ENCODE peak calls at places on chromosomes 13 and 19, in seven cellular contexts. One of them, this sample, is unnamed.

GRCh38 chr19:39083983-39084731 is at the start of gene ACP7:
- DNase-seq in activated CD4-positive, CD25-positive, alpha-beta regulatory T cell: peak
- DNase-seq in NB4: no peak
- DNase-seq in pons: no peak
- DNase-seq in HTR-8/SVneo: no peak
- DNase-seq in hippocampal formation: no peak
- DNase-seq in NCI-H2029: no peak
- DNase-seq in this sample: no peak

GRCh38 chr13:83546476-83546875 is 335.8 kb downstream of the SLITRK1 start:
- DNase-seq in activated CD4-positive, CD25-positive, alpha-beta regulatory T cell: no peak
- DNase-seq in NB4: no peak
- DNase-seq in pons: no peak
- DNase-seq in HTR-8/SVneo: no peak
- DNase-seq in hippocampal formation: no peak
- DNase-seq in NCI-H2029: no peak
- DNase-seq in this sample: no peak

GRCh38 chr19:33830264-33830663 is 33.6 kb downstream of the KCTD15 start:
- DNase-seq in activated CD4-positive, CD25-positive, alpha-beta regulatory T cell: no peak
- DNase-seq in NB4: no peak
- DNase-seq in pons: no peak
- DNase-seq in HTR-8/SVneo: no peak
- DNase-seq in hippocampal formation: no peak
- DNase-seq in NCI-H2029: no peak
- DNase-seq in this sample: no peak

GRCh38 chr19:47778089-47778953 is at the start of gene SELENOW:
- DNase-seq in activated CD4-positive, CD25-positive, alpha-beta regulatory T cell: peak
- DNase-seq in NB4: peak
- DNase-seq in pons: peak
- DNase-seq in HTR-8/SVneo: peak
- DNase-seq in hippocampal formation: peak
- DNase-seq in NCI-H2029: peak
- DNase-seq in this sample: peak

GRCh38 chr19:39617745-39618144 is 15.4 kb downstream of the LGALS13 start:
- DNase-seq in activated CD4-positive, CD25-positive, alpha-beta regulatory T cell: no peak
- DNase-seq in NB4: no peak
- DNase-seq in pons: no peak
- DNase-seq in HTR-8/SVneo: no peak
- DNase-seq in hippocampal formation: no peak
- DNase-seq in NCI-H2029: no peak
- DNase-seq in this sample: no peak

GRCh38 chr13:32737111-32737571 is 150.9 kb downstream of the PDS5B start:
- DNase-seq in activated CD4-positive, CD25-positive, alpha-beta regulatory T cell: no peak
- DNase-seq in NB4: no peak
- DNase-seq in pons: peak
- DNase-seq in HTR-8/SVneo: no peak
- DNase-seq in hippocampal formation: no peak
- DNase-seq in NCI-H2029: no peak
- DNase-seq in this sample: no peak

GRCh38 chr13:105207586-105208293 is 1327.7 kb downstream of the EFNB2 start:
- DNase-seq in activated CD4-positive, CD25-positive, alpha-beta regulatory T cell: no peak
- DNase-seq in NB4: no peak
- DNase-seq in pons: no peak
- DNase-seq in HTR-8/SVneo: no peak
- DNase-seq in hippocampal formation: no peak
- DNase-seq in NCI-H2029: no peak
- DNase-seq in this sample: no peak

GRCh38 chr19:54481326-54481930 is 8.3 kb upstream of the CDC42EP5 start:
- DNase-seq in activated CD4-positive, CD25-positive, alpha-beta regulatory T cell: no peak
- DNase-seq in NB4: peak
- DNase-seq in pons: peak
- DNase-seq in HTR-8/SVneo: peak
- DNase-seq in hippocampal formation: peak
- DNase-seq in NCI-H2029: no peak
- DNase-seq in this sample: no peak

GRCh38 chr13:111610077-111610476 is 289.6 kb downstream of the TEX29 start:
- DNase-seq in activated CD4-positive, CD25-positive, alpha-beta regulatory T cell: no peak
- DNase-seq in NB4: peak
- DNase-seq in pons: no peak
- DNase-seq in HTR-8/SVneo: no peak
- DNase-seq in hippocampal formation: no peak
- DNase-seq in NCI-H2029: peak
- DNase-seq in this sample: no peak

GRCh38 chr13:62643799-62644484 is 1228.3 kb upstream of the PCDH20 start:
- DNase-seq in activated CD4-positive, CD25-positive, alpha-beta regulatory T cell: no peak
- DNase-seq in NB4: no peak
- DNase-seq in pons: no peak
- DNase-seq in HTR-8/SVneo: no peak
- DNase-seq in hippocampal formation: no peak
- DNase-seq in NCI-H2029: no peak
- DNase-seq in this sample: no peak

GRCh38 chr13:44431150-44431549 is 57.5 kb downstream of the SERP2 start:
- DNase-seq in activated CD4-positive, CD25-positive, alpha-beta regulatory T cell: no peak
- DNase-seq in NB4: no peak
- DNase-seq in pons: no peak
- DNase-seq in HTR-8/SVneo: no peak
- DNase-seq in hippocampal formation: no peak
- DNase-seq in NCI-H2029: no peak
- DNase-seq in this sample: no peak

GRCh38 chr13:23440821-23441608 is 7.5 kb upstream of the SACS start:
- DNase-seq in activated CD4-positive, CD25-positive, alpha-beta regulatory T cell: no peak
- DNase-seq in NB4: no peak
- DNase-seq in pons: peak
- DNase-seq in HTR-8/SVneo: no peak
- DNase-seq in hippocampal formation: no peak
- DNase-seq in NCI-H2029: no peak
- DNase-seq in this sample: no peak

GRCh38 chr13:109288151-109288709 is 498.2 kb downstream of the IRS2 start:
- DNase-seq in activated CD4-positive, CD25-positive, alpha-beta regulatory T cell: no peak
- DNase-seq in NB4: no peak
- DNase-seq in pons: peak
- DNase-seq in HTR-8/SVneo: no peak
- DNase-seq in hippocampal formation: no peak
- DNase-seq in NCI-H2029: no peak
- DNase-seq in this sample: no peak

GRCh38 chr13:110644892-110645521 is 29.7 kb downstream of the NAXD start:
- DNase-seq in activated CD4-positive, CD25-positive, alpha-beta regulatory T cell: no peak
- DNase-seq in NB4: peak
- DNase-seq in pons: peak
- DNase-seq in HTR-8/SVneo: no peak
- DNase-seq in hippocampal formation: peak
- DNase-seq in NCI-H2029: peak
- DNase-seq in this sample: peak

GRCh38 chr19:10009269-10009665 is 1.0 kb downstream of the COL5A3 start:
- DNase-seq in activated CD4-positive, CD25-positive, alpha-beta regulatory T cell: no peak
- DNase-seq in NB4: peak
- DNase-seq in pons: no peak
- DNase-seq in HTR-8/SVneo: peak
- DNase-seq in hippocampal formation: no peak
- DNase-seq in NCI-H2029: no peak
- DNase-seq in this sample: peak

GRCh38 chr13:50580684-50581305 is 262.7 kb downstream of the DLEU7 start:
- DNase-seq in activated CD4-positive, CD25-positive, alpha-beta regulatory T cell: no peak
- DNase-seq in NB4: no peak
- DNase-seq in pons: no peak
- DNase-seq in HTR-8/SVneo: no peak
- DNase-seq in hippocampal formation: no peak
- DNase-seq in NCI-H2029: no peak
- DNase-seq in this sample: no peak

GRCh38 chr19:22634450-22634827 is 315 bp downstream of the ZNF492 start:
- DNase-seq in activated CD4-positive, CD25-positive, alpha-beta regulatory T cell: no peak
- DNase-seq in NB4: no peak
- DNase-seq in pons: no peak
- DNase-seq in HTR-8/SVneo: no peak
- DNase-seq in hippocampal formation: no peak
- DNase-seq in NCI-H2029: no peak
- DNase-seq in this sample: no peak

GRCh38 chr19:15323496-15324235 is 8.7 kb downstream of the BRD4 start:
- DNase-seq in activated CD4-positive, CD25-positive, alpha-beta regulatory T cell: no peak
- DNase-seq in NB4: peak
- DNase-seq in pons: no peak
- DNase-seq in HTR-8/SVneo: no peak
- DNase-seq in hippocampal formation: no peak
- DNase-seq in NCI-H2029: no peak
- DNase-seq in this sample: no peak

GRCh38 chr13:74695021-74695800 is 561.0 kb upstream of the KLF12 start:
- DNase-seq in activated CD4-positive, CD25-positive, alpha-beta regulatory T cell: no peak
- DNase-seq in NB4: no peak
- DNase-seq in pons: no peak
- DNase-seq in HTR-8/SVneo: no peak
- DNase-seq in hippocampal formation: no peak
- DNase-seq in NCI-H2029: no peak
- DNase-seq in this sample: no peak

GRCh38 chr19:4722671-4723464 is 774 bp downstream of the DPP9 start:
- DNase-seq in activated CD4-positive, CD25-positive, alpha-beta regulatory T cell: no peak
- DNase-seq in NB4: peak
- DNase-seq in pons: peak
- DNase-seq in HTR-8/SVneo: no peak
- DNase-seq in hippocampal formation: no peak
- DNase-seq in NCI-H2029: no peak
- DNase-seq in this sample: no peak

GRCh38 chr19:53055117-53055516 is 10.6 kb downstream of the ERVV-2 start:
- DNase-seq in activated CD4-positive, CD25-positive, alpha-beta regulatory T cell: no peak
- DNase-seq in NB4: no peak
- DNase-seq in pons: no peak
- DNase-seq in HTR-8/SVneo: peak
- DNase-seq in hippocampal formation: no peak
- DNase-seq in NCI-H2029: no peak
- DNase-seq in this sample: no peak

This sample was measured in activated T-helper 1 cell treated with Interleukin-2 at 50 U/mL for 16 hours.